ENCODE peak calls at places on chromosomes 16 and 17, in seven cellular contexts. O, Y, H, J, R, N and L are unnamed samples.

GRCh38 chr17:28407974-28408306 is 1.9 kb upstream of the SLC46A1 start:
- DNase-seq in O (no peak), Y (no peak), H (no peak), J (no peak), R (no peak), N (no peak), L (no peak)

GRCh38 chr17:57876023-57876865 is 26.4 kb upstream of the MRPS23 start:
- DNase-seq in O (no peak), Y (no peak), H (no peak), J (peak), R (no peak), N (no peak), L (no peak)

GRCh38 chr17:55163408-55163807 is 101.4 kb upstream of the HLF start:
- DNase-seq in O (no peak), Y (no peak), H (no peak), J (no peak), R (no peak), N (no peak), L (no peak)

GRCh38 chr17:59454633-59455105 is 110.7 kb upstream of the DHX40 start:
- DNase-seq in O (no peak), Y (no peak), H (no peak), J (peak), R (no peak), N (no peak), L (no peak)

GRCh38 chr16:74862743-74863244 is 88.2 kb upstream of the FA2H start:
- DNase-seq in O (no peak), Y (no peak), H (peak), J (peak), R (no peak), N (peak), L (no peak)

GRCh38 chr16:66618588-66618987 is 14.1 kb downstream of the CMTM3 start:
- DNase-seq in O (peak), Y (no peak), H (peak), J (peak), R (no peak), N (no peak), L (no peak)

GRCh38 chr17:42819939-42820535 is 4.0 kb downstream of the BECN1 start:
- DNase-seq in O (no peak), Y (peak), H (peak), J (peak), R (peak), N (no peak), L (no peak)

GRCh38 chr16:62213763-62214162 is 177.5 kb upstream of the CDH8 start:
- DNase-seq in O (no peak), Y (no peak), H (no peak), J (peak), R (no peak), N (no peak), L (no peak)

GRCh38 chr16:28063611-28064061 is at the start of gene GSG1L:
- DNase-seq in O (no peak), Y (no peak), H (no peak), J (no peak), R (no peak), N (no peak), L (no peak)

GRCh38 chr17:71413935-71414334 is 706.9 kb upstream of the SOX9 start:
- DNase-seq in O (no peak), Y (no peak), H (no peak), J (peak), R (no peak), N (no peak), L (no peak)

GRCh38 chr16:9966569-9967157 is 215.6 kb downstream of the GRIN2A start:
- DNase-seq in O (no peak), Y (no peak), H (peak), J (peak), R (no peak), N (no peak), L (no peak)

GRCh38 chr16:68190745-68191510 is 45.0 kb downstream of the ESRP2 start:
- DNase-seq in O (no peak), Y (no peak), H (no peak), J (no peak), R (no peak), N (no peak), L (no peak)

GRCh38 chr17:51402881-51403280 is 142.5 kb downstream of the UTP18 start:
- DNase-seq in O (no peak), Y (no peak), H (no peak), J (no peak), R (no peak), N (no peak), L (no peak)

GRCh38 chr17:50209472-50210248 is 8.2 kb upstream of the COL1A1 start:
- DNase-seq in O (peak), Y (no peak), H (peak), J (no peak), R (peak), N (no peak), L (no peak)

GRCh38 chr17:55549140-55549539 is 37.9 kb upstream of the SMIM36 start:
- DNase-seq in O (no peak), Y (no peak), H (no peak), J (peak), R (no peak), N (no peak), L (no peak)

GRCh38 chr16:4426021-4426684 is 485 bp downstream of the DNAJA3 start:
- DNase-seq in O (no peak), Y (no peak), H (no peak), J (no peak), R (no peak), N (no peak), L (no peak)

GRCh38 chr17:1143573-1143972 is 36.2 kb downstream of the ABR start:
- DNase-seq in O (no peak), Y (no peak), H (peak), J (no peak), R (no peak), N (no peak), L (no peak)

GRCh38 chr16:14357328-14357727 is 272.7 kb downstream of the PARN start:
- DNase-seq in O (no peak), Y (no peak), H (no peak), J (peak), R (no peak), N (no peak), L (no peak)

GRCh38 chr17:39400547-39401411 is 647 bp downstream of the FBXL20 start:
- DNase-seq in O (no peak), Y (no peak), H (peak), J (peak), R (peak), N (no peak), L (no peak)

GRCh38 chr17:37179893-37180292 is 195.9 kb upstream of the C17orf78 start:
- DNase-seq in O (no peak), Y (no peak), H (peak), J (peak), R (no peak), N (no peak), L (no peak)

GRCh38 chr16:17160285-17160854 is 310.4 kb downstream of the XYLT1 start:
- DNase-seq in O (no peak), Y (no peak), H (peak), J (no peak), R (no peak), N (no peak), L (no peak)

GRCh38 chr17:4407216-4407615 is 26.5 kb upstream of the SPNS3 start:
- DNase-seq in O (no peak), Y (no peak), H (no peak), J (peak), R (no peak), N (no peak), L (no peak)

GRCh38 chr17:77155125-77155524 is 14.4 kb downstream of the SEC14L1 start:
- DNase-seq in O (no peak), Y (no peak), H (no peak), J (no peak), R (no peak), N (no peak), L (no peak)

GRCh38 chr16:55021595-55022475 is 91.2 kb downstream of the IRX5 start:
- DNase-seq in O (peak), Y (no peak), H (peak), J (peak), R (no peak), N (no peak), L (no peak)

GRCh38 chr17:4934173-4934979 is 2.3 kb downstream of the GP1BA start:
- DNase-seq in O (no peak), Y (no peak), H (peak), J (peak), R (peak), N (no peak), L (peak)

GRCh38 chr16:62831235-62831634 is 795.0 kb upstream of the CDH8 start:
- DNase-seq in O (no peak), Y (no peak), H (no peak), J (no peak), R (no peak), N (no peak), L (no peak)

GRCh38 chr17:3732171-3732570 is 8.5 kb downstream of the HASPIN start:
- DNase-seq in O (no peak), Y (no peak), H (peak), J (no peak), R (no peak), N (no peak), L (no peak)

GRCh38 chr16:70478169-70478568 is 23.8 kb downstream of the FCSK start:
- DNase-seq in O (no peak), Y (no peak), H (no peak), J (no peak), R (no peak), N (no peak), L (no peak)

GRCh38 chr16:89005201-89006035 is 28.4 kb upstream of the CBFA2T3 start:
- DNase-seq in O (no peak), Y (no peak), H (no peak), J (no peak), R (no peak), N (no peak), L (peak)

GRCh38 chr16:10308305-10309193 is 77.3 kb upstream of the ATF7IP2 start:
- DNase-seq in O (no peak), Y (no peak), H (no peak), J (peak), R (peak), N (peak), L (no peak)

GRCh38 chr16:50371036-50371716 is 2.4 kb upstream of the BRD7 start:
- DNase-seq in O (no peak), Y (no peak), H (no peak), J (no peak), R (no peak), N (no peak), L (no peak)

GRCh38 chr17:34067009-34067408 is 188.1 kb upstream of the CCL2 start:
- DNase-seq in O (no peak), Y (no peak), H (no peak), J (no peak), R (no peak), N (no peak), L (no peak)

GRCh38 chr17:57597531-57598453 is 147.3 kb downstream of the CCDC182 start:
- DNase-seq in O (peak), Y (no peak), H (peak), J (peak), R (peak), N (peak), L (no peak)

GRCh38 chr16:77955127-77955526 is 67.2 kb upstream of the CLEC3A start:
- DNase-seq in O (no peak), Y (no peak), H (no peak), J (no peak), R (no peak), N (no peak), L (no peak)

DNA sequence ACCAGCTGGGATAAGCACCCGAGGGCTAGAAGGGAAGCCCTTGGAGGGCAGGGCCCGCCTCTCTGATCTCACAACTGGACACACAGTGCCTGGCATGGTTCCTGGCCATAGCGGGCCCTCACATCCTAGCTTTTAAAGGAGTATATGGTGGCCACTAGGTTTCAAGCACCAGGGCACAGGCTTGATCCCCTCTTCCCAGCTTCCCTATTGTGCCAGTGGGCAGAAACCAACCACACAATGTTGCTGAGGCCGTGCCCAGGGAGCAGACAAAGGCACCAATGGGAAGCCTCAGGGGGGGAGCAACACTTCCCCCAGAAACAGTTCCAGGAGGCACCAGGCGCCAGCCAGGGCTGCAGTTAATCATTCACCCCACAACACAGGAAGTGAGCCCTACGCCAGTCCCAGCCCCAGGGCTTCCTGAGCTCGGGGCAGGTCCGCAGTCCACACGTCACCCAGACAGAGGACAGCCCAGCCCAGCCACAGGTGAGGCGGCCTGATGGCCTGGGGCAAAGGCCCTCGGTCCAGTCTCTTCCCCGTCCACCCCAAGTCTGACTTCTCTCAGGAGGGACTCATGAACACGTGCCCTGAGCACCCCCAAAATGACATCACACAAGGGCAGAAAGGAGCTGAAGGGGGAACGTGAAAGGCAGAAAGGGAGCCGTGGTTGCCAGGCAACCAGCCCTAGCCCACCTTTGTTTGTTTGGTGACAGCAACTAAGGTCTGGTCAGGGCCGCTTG is 12.8 kb downstream of the SMIM5 start:
- DNase-seq in O (no peak), Y (no peak), H (no peak), J (peak), R (peak), N (peak), L (no peak)
- TF ChIP-seq CTCF in O (no peak), Y (no peak), H (no peak), J (no peak), R (no peak), N (no peak), L (no peak)

GRCh38 chr16:30902070-30902972 is 5.9 kb downstream of the CTF1 start:
- DNase-seq in O (no peak), Y (peak), H (peak), J (peak), R (peak), N (peak), L (peak)
- TF ChIP-seq CTCF in O (peak), Y (no peak), H (peak), J (no peak), R (peak), N (no peak), L (peak)

GRCh38 chr16:85329059-85329812 is 217.0 kb upstream of the CIBAR2 start:
- DNase-seq in O (no peak), Y (no peak), H (peak), J (no peak), R (peak), N (no peak), L (no peak)
- TF ChIP-seq CTCF in O (no peak), Y (no peak), H (peak), J (no peak), R (no peak), N (no peak), L (no peak)

GRCh38 chr16:79776243-79776884 is 175.8 kb upstream of the MAF start:
- DNase-seq in O (no peak), Y (no peak), H (peak), J (peak), R (no peak), N (peak), L (no peak)
- TF ChIP-seq CTCF in O (no peak), Y (no peak), H (no peak), J (peak), R (no peak), N (no peak), L (no peak)

GRCh38 chr17:83173997-83174858 is 94.8 kb downstream of the METRNL start:
- DNase-seq in O (no peak), Y (no peak), H (no peak), J (no peak), R (no peak), N (peak), L (peak)
- TF ChIP-seq CTCF in O (no peak), Y (no peak), H (no peak), J (no peak), R (no peak), N (no peak), L (no peak)